ENCODE peak calls at places on chromosomes 3 and 15, in seven cellular contexts. D, E, O, F, B, Z and T are unnamed samples.
A peak's percentile ranks its signal among the peaks of the same experiment; 100 is the strongest.

GRCh38 chr3:188861847-188862740 is 309.7 kb upstream of the TPRG1 start:
- DNase-seq in D (no peak), E (peak; percentile 42), O (peak; percentile 29), F (peak; percentile 6), B (peak; percentile 53), Z (no peak), T (no peak)

GRCh38 chr3:42451116-42451515 is 40.7 kb upstream of the LYZL4 start:
- DNase-seq in D (no peak), E (no peak), O (peak; percentile 80), F (no peak), B (peak; percentile 20), Z (no peak), T (no peak)

GRCh38 chr3:50423543-50423942 is 64.2 kb upstream of the TMEM115 start:
- DNase-seq in D (no peak), E (no peak), O (no peak), F (no peak), B (no peak), Z (no peak), T (no peak)

GRCh38 chr3:185270262-185270955 is 16.6 kb upstream of the EHHADH start:
- DNase-seq in D (no peak), E (peak; percentile 54), O (peak; percentile 58), F (peak; percentile 69), B (peak; percentile 45), Z (no peak), T (peak; percentile 69)

GRCh38 chr3:97821413-97821809 is 400 bp upstream of the CRYBG3 start:
- DNase-seq in D (peak; percentile 19), E (peak; percentile 41), O (no peak), F (no peak), B (no peak), Z (peak; percentile 9), T (no peak)

GRCh38 chr15:28786521-28786920 is 61.9 kb downstream of the GOLGA6L7 start:
- DNase-seq in D (no peak), E (peak; percentile 6), O (no peak), F (peak; percentile 11), B (peak; percentile 79), Z (no peak), T (no peak)

GRCh38 chr15:82807920-82808633 is 1.4 kb upstream of the WHAMM start:
- DNase-seq in D (no peak), E (no peak), O (no peak), F (no peak), B (no peak), Z (no peak), T (no peak)

GRCh38 chr3:14216257-14217048 is 37.8 kb downstream of the LSM3 start:
- DNase-seq in D (no peak), E (no peak), O (no peak), F (no peak), B (peak; percentile 91), Z (no peak), T (peak; percentile 19)

GRCh38 chr15:94305133-94305532 is 73.8 kb downstream of the MCTP2 start:
- DNase-seq in D (no peak), E (peak; percentile 4), O (peak; percentile 79), F (no peak), B (no peak), Z (no peak), T (no peak)

GRCh38 chr15:77187751-77188464 is 117.0 kb upstream of the TSPAN3 start:
- DNase-seq in D (no peak), E (peak; percentile 23), O (peak; percentile 74), F (peak; percentile 59), B (peak; percentile 78), Z (no peak), T (peak; percentile 29)